ENCODE peak calls at places on chromosomes 13 and 19, in nine cellular contexts. Y is NCI-H82; Z is HEK293T; V is astrocyte of the spinal cord; L is NCI-H524; T is stimulated activated CD4-positive, alpha-beta T cell treated with anti-CD3 and anti-CD28 coated beads, Interleukin-12 subunit alpha, Interleukin-12 subunit beta, amount 100 ng/mL, for 48 hours; J is fibroblast of mammary gland; M is cardiac fibroblast; H is stimulated activated naive B cell treated with anti-CD40 and anti-IgM and Interleukin-4, amounts not matched to agents 10 μg/mL and 1 μg/mL and 100 μg/mL, for 72 hours. P is an unnamed sample.
A peak's percentile ranks its signal among the peaks of the same experiment; 100 is the strongest.

GRCh38 chr13:94119360-94119936 is 360.0 kb downstream of the DCT start:
- DNase-seq in J (no peak), H (no peak), T (no peak), M (no peak), Z (no peak), V (no peak), Y (no peak), L (no peak), P (no peak)

GRCh38 chr13:110775576-110775975 is 62.1 kb downstream of the ING1 start:
- DNase-seq in L (no peak), H (no peak), M (no peak), Y (no peak), J (no peak), T (no peak), V (no peak), Z (no peak), P (no peak)

GRCh38 chr13:35888327-35888940 is 242.7 kb downstream of the DCLK1 start:
- DNase-seq in M (peak; percentile 15), H (no peak), J (peak; percentile 59), L (peak; percentile 28), V (no peak), Y (peak; percentile 38), T (no peak), Z (no peak), P (no peak)

GRCh38 chr13:27044837-27045570 is 126.6 kb downstream of the USP12 start:
- DNase-seq in L (no peak), Y (no peak), Z (no peak), H (no peak), M (no peak), J (no peak), T (no peak), V (peak; percentile 23), P (no peak)

GRCh38 chr13:113837554-113838355 is 26.1 kb downstream of the GAS6 start:
- DNase-seq in L (no peak), T (no peak), V (peak; percentile 100), H (no peak), Z (peak; percentile 16), J (peak; percentile 99), Y (peak; percentile 32), M (peak; percentile 98), P (peak; percentile 91)

GRCh38 chr19:42069619-42070293 is at the start of gene GRIK5:
- DNase-seq in Y (peak; percentile 72), J (no peak), Z (no peak), V (no peak), H (no peak), M (no peak), L (no peak), T (no peak), P (no peak)

GRCh38 chr19:34269968-34270621 is 15.7 kb downstream of the GARRE1 start:
- DNase-seq in H (peak; percentile 76), J (peak; percentile 50), L (no peak), Z (peak; percentile 31), T (peak; percentile 56), M (peak; percentile 81), V (peak; percentile 65), Y (no peak), P (peak; percentile 97)

GRCh38 chr13:40813662-40814454 is 24.4 kb downstream of the SLC25A15 start:
- DNase-seq in H (no peak), Z (peak; percentile 46), V (peak; percentile 22), J (peak; percentile 37), Y (peak; percentile 51), T (no peak), M (peak; percentile 42), L (peak; percentile 37), P (peak; percentile 10)

GRCh38 chr13:24050292-24050711 is 110.2 kb upstream of the SPATA13 start:
- DNase-seq in T (no peak), Y (no peak), Z (no peak), V (peak; percentile 71), H (no peak), L (no peak), M (peak; percentile 60), J (peak; percentile 81), P (no peak)

GRCh38 chr19:17579523-17580244 is 24.2 kb downstream of the COLGALT1 start:
- DNase-seq in H (peak; percentile 35), J (peak; percentile 72), V (peak; percentile 39), Z (peak; percentile 89), Y (peak; percentile 90), L (no peak), M (peak; percentile 70), T (peak; percentile 16), P (peak; percentile 42)

GRCh38 chr19:38375748-38376147 is 1.4 kb downstream of the PSMD8 start:
- DNase-seq in M (peak; percentile 23), T (no peak), Z (no peak), V (no peak), Y (no peak), H (no peak), L (no peak), J (peak; percentile 48), P (no peak)

GRCh38 chr13:112900691-112901091 is 68.3 kb upstream of the MCF2L start:
- DNase-seq in Z (no peak), M (no peak), J (no peak), T (no peak), V (no peak), H (no peak), L (no peak), Y (peak; percentile 27), P (no peak)

GRCh38 chr19:39469036-39469435 is 11.6 kb upstream of the TIMM50 start:
- DNase-seq in H (no peak), Z (no peak), V (no peak), T (no peak), Y (no peak), J (no peak), M (no peak), L (no peak), P (no peak)

GRCh38 chr19:3494559-3494958 is 5.9 kb downstream of the DOHH start:
- DNase-seq in H (no peak), T (peak; percentile 55), M (no peak), Z (no peak), V (no peak), Y (no peak), J (no peak), L (no peak), P (no peak)

GRCh38 chr19:13846533-13847032 is 30.4 kb upstream of the NANOS3 start:
- DNase-seq in Z (no peak), M (peak; percentile 94), Y (peak; percentile 59), T (peak; percentile 93), H (peak; percentile 96), V (peak; percentile 96), L (no peak), J (peak; percentile 74), P (peak; percentile 99)

GRCh38 chr13:60090579-60090978 is 73.1 kb downstream of the DIAPH3 start:
- DNase-seq in L (no peak), T (no peak), Y (peak; percentile 71), V (peak; percentile 16), M (peak; percentile 41), J (peak; percentile 44), H (no peak), Z (no peak), P (no peak)

GRCh38 chr19:46786236-46787039 is 2.0 kb downstream of the SLC1A5 start:
- DNase-seq in H (peak; percentile 79), Z (peak; percentile 41), J (peak; percentile 83), V (peak; percentile 69), L (peak; percentile 70), Y (peak; percentile 80), T (peak; percentile 82), M (peak; percentile 81), P (peak; percentile 88)